ENCODE peak calls at places on chromosomes 6 and 20, in six cellular contexts. K, U, X, E, I and Y are unnamed samples.

GRCh38 chr6:52024451-52025068 is 62.9 kb downstream of the PKHD1 start:
- DNase-seq in I (no peak), E (no peak), X (no peak), U (no peak), K (no peak), Y (no peak)

GRCh38 chr20:18728165-18728866 is 85.3 kb upstream of the SCP2D1 start:
- DNase-seq in X (peak; percentile 50), I (no peak), U (no peak), K (no peak), E (no peak), Y (no peak)

GRCh38 chr6:154543638-154544037 is 33.2 kb upstream of the CNKSR3 start:
- DNase-seq in K (no peak), E (no peak), I (no peak), U (no peak), X (no peak), Y (no peak)

GRCh38 chr6:43120101-43120730 is 44.1 kb downstream of the PTK7 start:
- DNase-seq in I (no peak), K (no peak), E (no peak), X (no peak), U (no peak), Y (no peak)

GRCh38 chr6:37696841-37697735 is 595 bp downstream of the MDGA1 start:
- DNase-seq in U (peak; percentile 34), X (peak; percentile 69), I (no peak), K (peak; percentile 53), E (no peak), Y (peak; percentile 25)

GRCh38 chr6:13454286-13455221 is 32.8 kb downstream of the GFOD1 start:
- DNase-seq in K (peak; percentile 78), E (peak; percentile 77), X (peak; percentile 30), I (no peak), U (peak; percentile 65), Y (peak; percentile 52)

GRCh38 chr6:153563001-153563400 is 431.9 kb upstream of the RGS17 start:
- DNase-seq in X (no peak), U (no peak), I (no peak), K (no peak), E (no peak), Y (no peak)

GRCh38 chr6:36387440-36388303 is at the start of gene ETV7:
- DNase-seq in U (peak; percentile 6), I (no peak), E (no peak), X (peak; percentile 58), K (peak; percentile 43), Y (peak; percentile 39)

GRCh38 chr20:25000268-25000801 is 7.8 kb upstream of the APMAP start:
- DNase-seq in X (no peak), U (no peak), E (peak; percentile 80), I (peak; percentile 85), K (peak; percentile 17), Y (no peak)

GRCh38 chr6:16576391-16577368 is 184.6 kb downstream of the ATXN1 start:
- DNase-seq in I (no peak), E (no peak), X (peak; percentile 39), K (no peak), U (no peak), Y (no peak)

GRCh38 chr6:13614126-13614925 is 809 bp upstream of the NOL7 start:
- DNase-seq in E (peak; percentile 74), I (no peak), U (no peak), K (no peak), X (no peak), Y (no peak)

GRCh38 chr6:137775192-137775591 is 91.9 kb upstream of the TNFAIP3 start:
- DNase-seq in K (no peak), I (no peak), E (no peak), X (no peak), U (no peak), Y (no peak)

GRCh38 chr20:1881240-1881835 is 13.9 kb upstream of the SIRPA start:
- DNase-seq in I (no peak), X (no peak), K (no peak), E (peak; percentile 66), U (no peak), Y (no peak)

GRCh38 chr20:57582432-57583288 is 21.8 kb downstream of the PCK1 start:
- DNase-seq in E (no peak), U (no peak), I (peak; percentile 63), X (no peak), K (no peak), Y (no peak)

GRCh38 chr20:49750611-49751396 is 37.1 kb upstream of the B4GALT5 start:
- DNase-seq in K (peak; percentile 46), I (no peak), X (peak; percentile 59), E (peak; percentile 60), U (no peak), Y (no peak)

GRCh38 chr20:846894-847278 is 13.4 kb downstream of the FAM110A start:
- DNase-seq in E (no peak), I (no peak), K (peak; percentile 65), X (peak; percentile 79), U (peak; percentile 58), Y (peak; percentile 46)

GRCh38 chr6:150416120-150416519 is 47.3 kb downstream of the IYD start:
- DNase-seq in K (no peak), E (no peak), X (no peak), U (no peak), I (no peak), Y (no peak)

GRCh38 chr6:170156448-170157375 is 134.2 kb downstream of the DLL1 start:
- DNase-seq in E (peak; percentile 36), K (no peak), U (no peak), I (no peak), X (no peak), Y (no peak)

GRCh38 chr6:141265748-141266647 is 866.7 kb upstream of the GJE1 start:
- DNase-seq in E (no peak), K (no peak), X (no peak), I (no peak), U (no peak), Y (no peak)

GRCh38 chr6:111683749-111684267 is 78.1 kb upstream of the TRAF3IP2 start:
- DNase-seq in I (no peak), K (no peak), E (peak; percentile 60), X (no peak), U (no peak), Y (no peak)

GRCh38 chr6:49252901-49253300 is 210.2 kb downstream of the MMUT start:
- DNase-seq in K (no peak), I (no peak), X (no peak), E (no peak), U (no peak), Y (no peak)

GRCh38 chr20:57656821-57657536 is 36.8 kb upstream of the ZBP1 start:
- DNase-seq in E (peak; percentile 44), I (peak; percentile 38), X (no peak), U (no peak), K (no peak), Y (no peak)

GRCh38 chr6:157223021-157223430 is 100.3 kb downstream of the TMEM242 start:
- DNase-seq in I (peak; percentile 37), X (peak; percentile 57), K (peak; percentile 43), E (no peak), U (no peak), Y (no peak)

GRCh38 chr20:2596673-2597279 is 55.7 kb upstream of the NOP56 start:
- DNase-seq in K (no peak), U (no peak), I (no peak), E (no peak), X (no peak), Y (no peak)

GRCh38 chr6:111679126-111679525 is 73.4 kb upstream of the TRAF3IP2 start:
- DNase-seq in K (no peak), U (no peak), E (no peak), X (no peak), I (no peak), Y (no peak)

GRCh38 chr6:11412616-11413015 is 124.9 kb upstream of the TMEM170B start:
- DNase-seq in K (no peak), X (no peak), U (no peak), E (no peak), I (no peak), Y (no peak)

GRCh38 chr6:66199146-66199545 is 492.1 kb upstream of the EYS start:
- DNase-seq in E (no peak), I (no peak), K (no peak), X (no peak), U (no peak), Y (no peak)

GRCh38 chr6:107866606-107867301 is 42.6 kb upstream of the SCML4 start:
- DNase-seq in X (peak; percentile 59), I (no peak), E (no peak), K (no peak), U (peak; percentile 17), Y (no peak)

GRCh38 chr6:31615748-31616147 is 714 bp downstream of the AIF1 start:
- DNase-seq in X (no peak), U (peak; percentile 35), K (peak; percentile 57), E (no peak), I (no peak), Y (peak; percentile 34)

GRCh38 chr20:58429303-58429702 is 40.3 kb downstream of the VAPB start:
- DNase-seq in X (no peak), I (no peak), E (no peak), K (no peak), U (no peak), Y (no peak)

GRCh38 chr20:44422083-44422482 is 53.6 kb upstream of the TTPAL start:
- DNase-seq in K (no peak), X (no peak), E (no peak), I (no peak), U (no peak), Y (no peak)

GRCh38 chr6:346389-347030 is 45.0 kb upstream of the IRF4 start:
- DNase-seq in I (no peak), E (no peak), K (no peak), X (no peak), U (no peak), Y (no peak)

GRCh38 chr20:43388267-43389081 is 69.2 kb upstream of the SRSF6 start:
- DNase-seq in I (no peak), E (peak; percentile 54), K (no peak), X (no peak), U (no peak), Y (no peak)

GRCh38 chr6:161215193-161215592 is 58.7 kb downstream of the AGPAT4 start:
- DNase-seq in I (no peak), E (no peak), U (no peak), K (no peak), X (no peak), Y (no peak)

GRCh38 chr6:119978274-119978889 is 628.8 kb upstream of the MAN1A1 start:
- DNase-seq in U (no peak), K (no peak), E (no peak), X (peak; percentile 4), I (no peak), Y (no peak)

GRCh38 chr6:132122871-132123270 is 171.7 kb upstream of the CCN2 start:
- DNase-seq in U (no peak), E (no peak), X (no peak), K (no peak), I (no peak), Y (no peak)